ENCODE peak calls at places on chromosomes 5 and 9, in seven cellular contexts. One of them, this sample, is unnamed.
A peak's percentile ranks its signal among the peaks of the same experiment; 100 is the strongest.

GRCh38 chr5:175214152-175214551 is 229.8 kb downstream of the DRD1 start:
- DNase-seq in endodermal cell: no peak
- DNase-seq in keratinocyte: no peak
- DNase-seq in astrocyte: peak; percentile 95
- DNase-seq in upper lobe of left lung: no peak
- DNase-seq in A673: no peak
- DNase-seq in colonic mucosa: no peak
- DNase-seq in this sample: no peak

GRCh38 chr5:9596256-9596655 is 33.9 kb downstream of the TAS2R1 start:
- DNase-seq in endodermal cell: no peak
- DNase-seq in keratinocyte: no peak
- DNase-seq in astrocyte: no peak
- DNase-seq in upper lobe of left lung: no peak
- DNase-seq in A673: no peak
- DNase-seq in colonic mucosa: no peak
- DNase-seq in this sample: no peak

GRCh38 chr5:95817430-95817829 is 5.1 kb downstream of the GLRX start:
- DNase-seq in endodermal cell: no peak
- DNase-seq in keratinocyte: no peak
- DNase-seq in astrocyte: peak; percentile 92
- DNase-seq in upper lobe of left lung: no peak
- DNase-seq in A673: no peak
- DNase-seq in colonic mucosa: peak; percentile 73
- DNase-seq in this sample: no peak

GRCh38 chr9:76910861-76911260 is 4.9 kb upstream of the PRUNE2 start:
- DNase-seq in endodermal cell: no peak
- DNase-seq in keratinocyte: no peak
- DNase-seq in astrocyte: no peak
- DNase-seq in upper lobe of left lung: no peak
- DNase-seq in A673: no peak
- DNase-seq in colonic mucosa: no peak
- DNase-seq in this sample: no peak

GRCh38 chr9:136728548-136729123 is 14.1 kb downstream of the LCN10 start:
- DNase-seq in endodermal cell: peak; percentile 83
- DNase-seq in keratinocyte: no peak
- DNase-seq in astrocyte: no peak
- DNase-seq in upper lobe of left lung: peak; percentile 89
- DNase-seq in A673: no peak
- DNase-seq in colonic mucosa: no peak
- DNase-seq in this sample: no peak

GRCh38 chr5:115450741-115451140 is 93.8 kb downstream of the FEM1C start:
- DNase-seq in endodermal cell: no peak
- DNase-seq in keratinocyte: no peak
- DNase-seq in astrocyte: peak; percentile 85
- DNase-seq in upper lobe of left lung: no peak
- DNase-seq in A673: no peak
- DNase-seq in colonic mucosa: no peak
- DNase-seq in this sample: no peak

GRCh38 chr9:87152206-87152605 is 204.9 kb upstream of the GAS1 start:
- DNase-seq in endodermal cell: no peak
- DNase-seq in keratinocyte: no peak
- DNase-seq in astrocyte: no peak
- DNase-seq in upper lobe of left lung: no peak
- DNase-seq in A673: no peak
- DNase-seq in colonic mucosa: no peak
- DNase-seq in this sample: no peak

GRCh38 chr9:125646222-125647100 is 60.5 kb downstream of the MAPKAP1 start:
- DNase-seq in endodermal cell: no peak
- DNase-seq in keratinocyte: no peak
- DNase-seq in astrocyte: no peak
- DNase-seq in upper lobe of left lung: no peak
- DNase-seq in A673: no peak
- DNase-seq in colonic mucosa: no peak
- DNase-seq in this sample: no peak

GRCh38 chr5:50711280-50711679 is 44.8 kb downstream of the PARP8 start:
- DNase-seq in endodermal cell: no peak
- DNase-seq in keratinocyte: no peak
- DNase-seq in astrocyte: no peak
- DNase-seq in upper lobe of left lung: no peak
- DNase-seq in A673: peak; percentile 32
- DNase-seq in colonic mucosa: peak; percentile 22
- DNase-seq in this sample: peak; percentile 80

GRCh38 chr9:114107286-114108001 is 8.4 kb upstream of the KIF12 start:
- DNase-seq in endodermal cell: no peak
- DNase-seq in keratinocyte: no peak
- DNase-seq in astrocyte: no peak
- DNase-seq in upper lobe of left lung: no peak
- DNase-seq in A673: no peak
- DNase-seq in colonic mucosa: no peak
- DNase-seq in this sample: no peak

GRCh38 chr5:78404682-78405293 is 44.4 kb downstream of the SCAMP1 start:
- DNase-seq in endodermal cell: no peak
- DNase-seq in keratinocyte: no peak
- DNase-seq in astrocyte: no peak
- DNase-seq in upper lobe of left lung: no peak
- DNase-seq in A673: no peak
- DNase-seq in colonic mucosa: no peak
- DNase-seq in this sample: no peak

GRCh38 chr5:96753848-96754247 is 53.9 kb downstream of the ERAP1 start:
- DNase-seq in endodermal cell: no peak
- DNase-seq in keratinocyte: no peak
- DNase-seq in astrocyte: no peak
- DNase-seq in upper lobe of left lung: no peak
- DNase-seq in A673: no peak
- DNase-seq in colonic mucosa: no peak
- DNase-seq in this sample: no peak

GRCh38 chr9:114088571-114089170 is 10.4 kb downstream of the KIF12 start:
- DNase-seq in endodermal cell: peak; percentile 27
- DNase-seq in keratinocyte: no peak
- DNase-seq in astrocyte: no peak
- DNase-seq in upper lobe of left lung: no peak
- DNase-seq in A673: no peak
- DNase-seq in colonic mucosa: no peak
- DNase-seq in this sample: no peak

GRCh38 chr5:35741126-35741711 is 115.5 kb upstream of the IL7R start:
- DNase-seq in endodermal cell: no peak
- DNase-seq in keratinocyte: no peak
- DNase-seq in astrocyte: no peak
- DNase-seq in upper lobe of left lung: no peak
- DNase-seq in A673: no peak
- DNase-seq in colonic mucosa: no peak
- DNase-seq in this sample: no peak

GRCh38 chr5:128965011-128965637 is at the start of gene SLC27A6:
- DNase-seq in endodermal cell: peak; percentile 87
- DNase-seq in keratinocyte: no peak
- DNase-seq in astrocyte: no peak
- DNase-seq in upper lobe of left lung: peak; percentile 79
- DNase-seq in A673: no peak
- DNase-seq in colonic mucosa: peak; percentile 17
- DNase-seq in this sample: no peak

GRCh38 chr5:128966375-128966774 is 1.1 kb downstream of the SLC27A6 start:
- DNase-seq in endodermal cell: peak; percentile 68
- DNase-seq in keratinocyte: no peak
- DNase-seq in astrocyte: no peak
- DNase-seq in upper lobe of left lung: peak; percentile 38
- DNase-seq in A673: no peak
- DNase-seq in colonic mucosa: no peak
- DNase-seq in this sample: no peak

GRCh38 chr5:128966846-128967245 is 1.6 kb downstream of the SLC27A6 start:
- DNase-seq in endodermal cell: no peak
- DNase-seq in keratinocyte: no peak
- DNase-seq in astrocyte: no peak
- DNase-seq in upper lobe of left lung: no peak
- DNase-seq in A673: no peak
- DNase-seq in colonic mucosa: no peak
- DNase-seq in this sample: no peak

GRCh38 chr5:128962211-128962610 is 3.1 kb upstream of the SLC27A6 start:
- DNase-seq in endodermal cell: peak; percentile 54
- DNase-seq in keratinocyte: no peak
- DNase-seq in astrocyte: no peak
- DNase-seq in upper lobe of left lung: no peak
- DNase-seq in A673: no peak
- DNase-seq in colonic mucosa: no peak
- DNase-seq in this sample: no peak

DNA sequence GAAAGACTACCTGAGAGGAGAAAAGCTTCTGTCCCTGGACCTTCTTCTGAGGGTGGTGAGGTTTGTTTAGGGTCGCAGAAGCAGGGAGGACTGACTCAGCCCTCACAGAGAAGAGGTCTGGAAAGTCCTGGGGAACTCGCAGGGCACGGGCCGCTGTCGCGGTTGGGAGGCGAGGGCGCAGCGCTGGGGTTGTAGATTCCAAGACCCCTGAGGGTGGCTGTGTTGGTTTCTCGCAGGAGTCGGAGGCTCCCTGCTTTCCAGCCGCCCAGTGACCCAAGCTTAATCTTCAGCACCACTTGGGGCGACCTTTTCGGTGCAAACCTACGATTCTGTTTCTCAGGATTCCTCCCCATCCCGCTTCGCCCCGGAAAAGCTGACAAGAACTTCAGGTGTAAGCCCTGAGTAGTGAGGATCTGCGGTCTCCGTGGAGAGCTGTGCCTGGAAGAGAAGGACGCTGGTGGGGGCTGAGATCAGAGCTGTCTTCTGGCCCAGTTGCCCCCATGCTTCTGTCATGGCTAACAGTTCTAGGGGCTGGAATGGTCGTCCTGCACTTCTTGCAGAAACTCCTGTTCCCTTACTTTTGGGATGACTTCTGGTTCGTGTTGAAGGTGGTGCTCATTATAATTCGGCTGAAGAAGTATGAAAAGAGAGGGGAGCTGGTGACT is 482 bp downstream of the SLC27A6 start:
- DNase-seq in endodermal cell: peak; percentile 73
- DNase-seq in keratinocyte: no peak
- DNase-seq in astrocyte: no peak
- DNase-seq in upper lobe of left lung: peak; percentile 63
- DNase-seq in A673: no peak
- DNase-seq in colonic mucosa: no peak
- DNase-seq in this sample: no peak
- H3K4me3 ChIP-seq in endodermal cell: peak overlapping the region; percentile 79
- H3K4me3 ChIP-seq in keratinocyte: peak overlapping the region; percentile 64
- H3K4me3 ChIP-seq in astrocyte: peak overlapping the region; percentile 56
- H3K4me3 ChIP-seq in upper lobe of left lung: peak overlapping the region; percentile 37
- H3K4me3 ChIP-seq in A673: no peak overlapping the region
- H3K4me3 ChIP-seq in colonic mucosa: peak overlapping the region; percentile 9
- H3K4me3 ChIP-seq in this sample: no peak overlapping the region

DNA sequence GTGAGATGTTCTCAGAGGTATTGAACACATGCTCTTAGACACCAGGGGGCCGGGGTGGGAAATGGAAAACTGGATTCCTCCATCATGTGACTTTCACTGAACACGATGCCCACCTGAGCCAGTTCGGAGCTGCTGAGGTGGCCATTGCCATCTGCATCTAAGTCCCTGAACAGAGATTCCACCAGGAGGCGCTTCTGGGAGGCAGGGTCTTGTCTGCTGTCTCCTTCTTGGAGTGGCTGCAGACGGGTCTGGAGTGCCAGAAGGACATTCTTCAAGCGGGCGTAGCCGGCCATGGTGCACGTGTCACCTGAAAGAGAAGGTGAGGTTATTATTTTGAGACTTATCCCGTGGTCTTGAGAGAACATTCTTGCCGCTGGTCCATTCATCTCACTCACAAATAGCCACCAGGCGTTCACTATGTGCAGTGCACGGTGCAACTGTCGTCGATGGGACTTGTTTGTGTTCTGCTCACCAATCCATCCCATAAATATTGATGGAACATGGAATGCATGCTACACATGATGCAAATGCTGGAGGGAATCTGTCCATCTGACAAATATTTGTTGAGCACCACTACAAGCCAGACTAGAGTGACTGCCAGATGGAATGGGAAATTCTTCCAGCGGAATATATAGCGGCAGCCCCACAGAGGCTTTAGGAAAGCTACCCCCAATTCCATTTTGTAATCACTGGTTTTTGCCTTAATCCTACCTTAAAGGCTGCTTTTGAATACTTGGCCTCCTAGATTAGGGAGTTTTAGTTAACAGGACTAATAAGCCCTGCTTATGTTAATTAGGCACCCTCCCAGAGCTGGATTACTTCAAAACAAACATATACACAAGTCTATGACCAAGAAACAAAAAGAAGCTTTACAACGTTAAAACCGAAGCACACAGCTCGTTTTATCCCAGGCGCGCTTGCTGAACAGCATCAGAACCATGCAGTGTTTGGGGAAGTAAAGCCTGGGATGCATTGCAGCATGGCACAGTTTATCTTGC is 264.8 kb downstream of the HSPA4 start:
- DNase-seq in endodermal cell: peak; percentile 91
- DNase-seq in keratinocyte: no peak
- DNase-seq in astrocyte: no peak
- DNase-seq in upper lobe of left lung: no peak
- DNase-seq in A673: peak; percentile 15
- DNase-seq in colonic mucosa: no peak
- DNase-seq in this sample: no peak
- TF ChIP-seq CTCF in endodermal cell: peak; percentile 83
- TF ChIP-seq CTCF in keratinocyte: peak; percentile 26
- TF ChIP-seq CTCF in astrocyte: no peak
- TF ChIP-seq CTCF in upper lobe of left lung: no peak
- TF ChIP-seq CTCF in A673: peak; percentile 38
- TF ChIP-seq CTCF in colonic mucosa: no peak
- TF ChIP-seq CTCF in this sample: peak; percentile 52

DNA sequence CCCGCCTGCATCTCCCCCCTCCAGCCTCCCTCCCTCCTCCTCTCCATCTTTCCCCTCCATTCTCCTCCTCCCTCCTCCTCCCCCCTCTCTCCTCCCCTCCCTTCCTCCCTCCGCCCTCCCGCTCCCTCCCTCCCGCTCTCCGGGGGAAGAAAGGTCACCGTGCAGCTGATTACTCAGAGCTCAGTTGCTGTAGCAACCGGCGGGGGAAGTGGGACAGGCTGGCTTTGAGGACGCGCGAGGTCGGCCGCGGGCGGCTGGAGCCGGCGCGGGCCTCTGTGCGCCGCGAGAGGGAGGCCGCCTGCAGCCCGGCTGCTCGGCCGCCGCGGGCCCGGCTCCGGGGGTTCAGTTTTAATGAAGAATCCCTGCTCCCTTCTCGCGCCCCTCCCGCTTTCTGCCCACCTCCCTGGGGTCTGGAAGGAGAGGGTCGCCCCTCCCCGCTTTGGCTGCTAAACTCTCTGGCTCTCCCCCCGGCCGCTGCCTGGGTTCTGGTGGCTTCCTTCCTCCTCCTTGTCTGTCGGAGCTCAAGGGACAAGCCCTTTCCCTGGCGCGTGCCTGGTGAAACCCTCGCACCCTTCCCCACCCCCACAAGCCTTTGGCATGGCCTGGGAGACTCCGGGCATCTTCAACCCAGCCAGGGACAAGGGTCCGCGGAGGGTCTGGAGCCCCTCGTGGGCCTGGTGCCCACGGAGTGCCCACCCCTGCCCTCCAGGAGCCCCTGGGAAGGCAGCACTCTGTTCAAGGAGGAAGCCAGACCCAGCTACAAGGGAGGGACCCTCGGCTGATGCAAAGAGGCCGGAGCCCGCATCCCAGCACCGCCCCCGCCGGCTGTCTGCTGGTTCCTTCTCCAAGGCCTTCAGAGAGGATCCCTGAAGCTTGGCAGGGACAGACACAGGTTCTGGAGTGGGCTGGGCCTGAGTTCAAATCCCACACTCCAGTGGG is 160.3 kb downstream of the C9orf50 start:
- DNase-seq in endodermal cell: peak; percentile 96
- DNase-seq in keratinocyte: peak; percentile 73
- DNase-seq in astrocyte: peak; percentile 97
- DNase-seq in upper lobe of left lung: peak; percentile 96
- DNase-seq in A673: peak; percentile 98
- DNase-seq in colonic mucosa: peak; percentile 98
- DNase-seq in this sample: peak; percentile 29
- H3K4me3 ChIP-seq in endodermal cell: peak overlapping the region; percentile 77
- H3K4me3 ChIP-seq in keratinocyte: peak overlapping the region; percentile 52
- H3K4me3 ChIP-seq in astrocyte: peak overlapping the region; percentile 52
- H3K4me3 ChIP-seq in upper lobe of left lung: peak overlapping the region; percentile 32
- H3K4me3 ChIP-seq in A673: peak overlapping the region; percentile 38
- H3K4me3 ChIP-seq in colonic mucosa: peak overlapping the region; percentile 32
- H3K4me3 ChIP-seq in this sample: peak overlapping the region; percentile 10

GRCh38 chr5:86968311-86968753 is 299.4 kb upstream of the RASA1 start:
- DNase-seq in endodermal cell: peak; percentile 48
- DNase-seq in keratinocyte: no peak
- DNase-seq in astrocyte: peak; percentile 75
- DNase-seq in upper lobe of left lung: no peak
- DNase-seq in A673: peak; percentile 70
- DNase-seq in colonic mucosa: no peak
- DNase-seq in this sample: no peak
- TF ChIP-seq CTCF in endodermal cell: peak; percentile 78
- TF ChIP-seq CTCF in keratinocyte: no peak
- TF ChIP-seq CTCF in astrocyte: peak; percentile 44
- TF ChIP-seq CTCF in upper lobe of left lung: peak; percentile 46
- TF ChIP-seq CTCF in A673: peak; percentile 59
- TF ChIP-seq CTCF in colonic mucosa: no peak
- TF ChIP-seq CTCF in this sample: no peak

This sample was measured in GM12864.